ENCODE peak calls at places on chromosomes 5 and 9, in six cellular contexts. T is hepatocyte, F is upper lobe of right lung, Y is transverse colon, P is fibroblast of mammary gland, O is H9. E is an unnamed sample.

GRCh38 chr5:83715316-83716060 is 5.2 kb downstream of the HAPLN1 start:
- DNase-seq in T (no peak), F (no peak), Y (no peak), P (peak), O (no peak), E (no peak)

GRCh38 chr9:128159073-128159783 is 837 bp upstream of the BBLN start:
- DNase-seq in T (no peak), F (no peak), Y (peak), P (no peak), O (no peak), E (peak)

GRCh38 chr9:128705051-128705965 is 3.0 kb downstream of the PKN3 start:
- DNase-seq in T (no peak), F (peak), Y (no peak), P (no peak), O (peak), E (no peak)

GRCh38 chr9:1495684-1496083 is 445.5 kb downstream of the DMRT2 start:
- DNase-seq in T (no peak), F (no peak), Y (no peak), P (no peak), O (no peak), E (no peak)

GRCh38 chr9:137136261-137136925 is 2.6 kb upstream of the GRIN1 start:
- DNase-seq in T (no peak), F (peak), Y (peak), P (no peak), O (peak), E (no peak)

GRCh38 chr5:157222506-157223230 is 42.0 kb downstream of the ITK start:
- DNase-seq in T (peak), F (no peak), Y (no peak), P (peak), O (no peak), E (no peak)

GRCh38 chr5:38420691-38421395 is 135.6 kb downstream of the LIFR start:
- DNase-seq in T (peak), F (no peak), Y (peak), P (peak), O (peak), E (peak)

GRCh38 chr5:154782812-154783592 is 27.8 kb downstream of the LARP1 start:
- DNase-seq in T (no peak), F (no peak), Y (no peak), P (no peak), O (no peak), E (no peak)

GRCh38 chr5:156386976-156387375 is 60.0 kb downstream of the SGCD start:
- DNase-seq in T (no peak), F (no peak), Y (no peak), P (no peak), O (no peak), E (no peak)

GRCh38 chr9:136059851-136060670 is 35.0 kb downstream of the NACC2 start:
- DNase-seq in T (peak), F (peak), Y (no peak), P (peak), O (no peak), E (no peak)

GRCh38 chr5:56516936-56517521 is 283.9 kb upstream of the ANKRD55 start:
- DNase-seq in T (peak), F (no peak), Y (no peak), P (peak), O (no peak), E (no peak)

GRCh38 chr9:86795861-86796497 is 151.3 kb downstream of the GAS1 start:
- DNase-seq in T (peak), F (no peak), Y (no peak), P (peak), O (no peak), E (no peak)

GRCh38 chr5:131259326-131259725 is 4.5 kb upstream of the CDC42SE2 start:
- DNase-seq in T (no peak), F (no peak), Y (no peak), P (no peak), O (no peak), E (no peak)

GRCh38 chr5:147578228-147579024 is 68.6 kb upstream of the DPYSL3 start:
- DNase-seq in T (peak), F (no peak), Y (no peak), P (peak), O (no peak), E (peak)

GRCh38 chr9:78097541-78097940 is 65.9 kb upstream of the GNAQ start:
- DNase-seq in T (no peak), F (no peak), Y (no peak), P (no peak), O (no peak), E (no peak)

GRCh38 chr9:78103971-78104433 is 72.4 kb upstream of the GNAQ start:
- DNase-seq in T (no peak), F (no peak), Y (no peak), P (no peak), O (no peak), E (no peak)

DNA sequence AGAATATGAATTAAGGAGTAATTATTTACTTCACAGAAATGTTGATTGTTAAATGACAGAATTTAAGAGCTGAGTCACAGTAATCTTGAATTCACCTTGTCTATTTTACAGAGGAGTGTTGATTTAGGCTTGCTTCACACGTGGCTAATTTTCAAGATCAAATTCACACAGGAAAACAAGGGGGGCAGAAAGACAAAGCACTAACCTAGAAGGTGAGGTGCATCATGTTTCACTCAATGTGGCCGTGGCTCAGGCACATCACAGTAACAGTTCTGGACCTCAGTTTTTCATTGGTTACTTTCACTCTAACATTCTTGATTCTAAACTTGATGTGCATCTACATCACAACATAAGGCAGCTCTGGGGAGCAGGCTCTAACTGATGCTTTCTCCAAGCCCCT is 69.6 kb upstream of the GNAQ start:
- DNase-seq in T (no peak), F (no peak), Y (no peak), P (no peak), O (no peak), E (no peak)
- TF ChIP-seq CTCF in T (no peak), F (no peak), Y (no peak), P (no peak), O (no peak), E (no peak)

DNA sequence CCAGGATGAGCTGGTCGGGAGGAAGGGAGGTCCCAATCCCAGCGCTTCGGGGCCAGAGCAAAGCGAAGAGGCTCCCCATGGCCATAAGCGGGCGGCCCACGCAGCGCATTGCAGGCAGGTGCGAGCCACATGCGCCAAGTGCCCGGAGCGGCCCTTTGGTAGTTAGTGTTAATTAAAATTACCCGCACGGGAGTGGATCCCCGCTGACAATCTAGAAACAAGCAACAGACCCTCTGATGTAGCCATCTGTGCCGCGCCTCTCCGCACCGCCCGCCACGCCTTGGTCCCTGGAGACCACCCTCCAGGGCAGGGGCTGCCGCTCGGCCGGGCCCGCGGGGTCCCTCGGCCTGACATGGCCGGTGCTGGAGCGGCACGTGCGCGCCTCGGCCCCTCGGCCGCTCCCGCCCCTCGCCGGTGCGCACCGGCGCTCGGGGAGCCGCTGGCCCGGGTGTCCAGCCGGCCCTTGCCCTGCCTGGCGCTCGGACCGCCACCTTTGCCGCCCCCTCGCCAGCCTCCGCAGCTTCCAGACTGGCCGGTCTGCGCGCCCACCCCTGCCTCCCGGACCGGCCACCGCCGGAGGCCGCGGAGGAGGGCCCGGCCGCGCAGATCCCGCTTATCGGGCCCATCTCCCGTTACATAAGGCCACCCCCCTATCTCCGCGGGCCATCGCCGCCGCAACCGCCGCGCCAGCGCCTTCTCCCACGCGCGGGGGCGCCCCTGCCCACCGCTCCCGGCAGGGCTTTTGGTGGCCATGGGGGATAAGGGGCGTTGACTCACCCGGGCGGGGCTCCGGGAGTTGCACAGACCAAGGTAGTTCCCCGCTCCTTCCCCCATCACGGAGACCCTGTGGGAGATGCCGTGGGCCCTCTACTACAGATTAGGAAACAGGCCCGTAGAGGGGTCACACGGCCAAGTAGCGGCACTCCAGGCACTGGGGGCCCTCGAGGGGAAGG is 1.9 kb upstream of the IL13 start:
- DNase-seq in T (peak), F (no peak), Y (no peak), P (peak), O (peak), E (no peak)
- TF ChIP-seq CTCF in T (peak), F (no peak), Y (no peak), P (no peak), O (no peak), E (peak)

GRCh38 chr5:337565-338130 is 16.1 kb downstream of the AHRR start:
- DNase-seq in T (peak), F (no peak), Y (no peak), P (no peak), O (peak), E (no peak)
- TF ChIP-seq CTCF in T (peak), F (peak), Y (no peak), P (peak), O (peak), E (no peak)

GRCh38 chr5:158895573-158895972 is 204.1 kb downstream of the EBF1 start:
- DNase-seq in T (no peak), F (no peak), Y (no peak), P (peak), O (no peak), E (no peak)
- TF ChIP-seq CTCF in T (no peak), F (no peak), Y (no peak), P (no peak), O (peak), E (no peak)

DNA sequence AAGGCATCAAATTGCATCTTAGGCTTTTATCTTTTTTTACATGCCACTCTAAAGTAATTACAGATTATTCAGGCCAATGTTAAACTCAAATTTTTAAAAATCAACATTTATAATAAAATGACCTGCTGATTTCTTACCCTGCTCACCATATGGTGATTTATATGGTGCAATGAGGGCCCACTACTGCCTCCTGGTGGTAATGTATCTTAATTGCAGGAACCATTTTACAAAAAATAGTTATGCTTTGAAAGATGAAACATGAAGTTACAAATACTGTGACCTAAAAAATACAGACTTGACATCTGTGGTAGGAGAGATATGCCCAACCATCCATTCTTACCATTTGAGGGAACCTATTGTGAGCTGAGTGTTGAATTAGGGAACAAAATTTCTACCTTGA is 292.6 kb upstream of the TAS2R1 start:
- DNase-seq in T (no peak), F (no peak), Y (no peak), P (no peak), O (no peak), E (no peak)
- TF ChIP-seq CTCF in T (no peak), F (peak), Y (no peak), P (peak), O (peak), E (peak)